ENCODE peak calls at places on chromosome 3, in four cellular contexts. A, F, C and I are unnamed samples.

GRCh38 chr3:63654931-63655330 is 2.5 kb downstream of the SNTN start:
- DNase-seq in F (no peak), A (no peak), C (no peak), I (no peak)

GRCh38 chr3:134614955-134615354 is 35.9 kb downstream of the KY start:
- DNase-seq in A (no peak), F (no peak), C (no peak), I (no peak)

GRCh38 chr3:71245052-71245488 is 338.5 kb downstream of the FOXP1 start:
- DNase-seq in F (no peak), C (no peak), A (peak; percentile 82), I (no peak)

GRCh38 chr3:126704494-126705214 is 614 bp downstream of the CHCHD6 start:
- DNase-seq in F (no peak), C (no peak), A (no peak), I (no peak)

GRCh38 chr3:88031543-88032148 is 27.2 kb downstream of the CGGBP1 start:
- DNase-seq in A (no peak), F (no peak), C (peak; percentile 26), I (peak; percentile 19)

GRCh38 chr3:173109143-173109542 is 31.9 kb downstream of the SPATA16 start:
- DNase-seq in C (no peak), F (no peak), A (no peak), I (no peak)

GRCh38 chr3:177835008-177835407 is 637.7 kb upstream of the TBL1XR1 start:
- DNase-seq in F (no peak), A (no peak), C (no peak), I (peak; percentile 13)

GRCh38 chr3:111745786-111746185 is 113.3 kb upstream of the PHLDB2 start:
- DNase-seq in F (no peak), A (no peak), C (no peak), I (no peak)

GRCh38 chr3:82177774-82178173 is 416.3 kb upstream of the GBE1 start:
- DNase-seq in F (no peak), C (no peak), A (no peak), I (no peak)

GRCh38 chr3:41194701-41195100 is 4.6 kb upstream of the CTNNB1 start:
- DNase-seq in F (no peak), A (no peak), C (no peak), I (no peak)

GRCh38 chr3:119359476-119359998 is 65.4 kb downstream of the ARHGAP31 start:
- DNase-seq in C (no peak), A (no peak), F (no peak), I (no peak)

GRCh38 chr3:53486961-53487654 is 7.3 kb upstream of the CACNA1D start:
- DNase-seq in F (no peak), C (no peak), A (no peak), I (no peak)

GRCh38 chr3:168803536-168803935 is 707.8 kb upstream of the GOLIM4 start:
- DNase-seq in F (no peak), A (no peak), C (no peak), I (no peak)

GRCh38 chr3:132637590-132637989 is 22.0 kb downstream of the ACAD11 start:
- DNase-seq in C (no peak), F (no peak), A (no peak), I (no peak)

GRCh38 chr3:152466784-152467183 is 198.1 kb downstream of the MBNL1 start:
- DNase-seq in A (peak; percentile 51), C (no peak), F (peak; percentile 19), I (peak; percentile 46)

GRCh38 chr3:104564045-104564643 is 802.6 kb upstream of the ALCAM start:
- DNase-seq in F (peak; percentile 3), C (no peak), A (peak; percentile 49), I (peak; percentile 60)

GRCh38 chr3:41900265-41900664 is 61.6 kb downstream of the ULK4 start:
- DNase-seq in F (no peak), C (no peak), A (no peak), I (peak; percentile 13)

GRCh38 chr3:28850186-28850585 is 430.7 kb upstream of the RBMS3 start:
- DNase-seq in C (no peak), F (no peak), A (no peak), I (no peak)

GRCh38 chr3:11568503-11569155 is 75.1 kb downstream of the VGLL4 start:
- DNase-seq in F (no peak), C (no peak), A (no peak), I (peak; percentile 78)

GRCh38 chr3:175326041-175326440 is 466.9 kb downstream of the NAALADL2 start:
- DNase-seq in A (no peak), C (no peak), F (no peak), I (no peak)

GRCh38 chr3:174101244-174101643 is 703.7 kb downstream of the NLGN1 start:
- DNase-seq in A (no peak), C (peak; percentile 15), F (no peak), I (no peak)

GRCh38 chr3:133691410-133692107 is 29.8 kb upstream of the TOPBP1 start:
- DNase-seq in F (no peak), C (no peak), A (no peak), I (no peak)

GRCh38 chr3:129892486-129892856 is 1.0 kb downstream of the TMCC1 start:
- DNase-seq in C (no peak), A (no peak), F (no peak), I (no peak)

GRCh38 chr3:129893616-129894070 is at the start of gene TMCC1:
- DNase-seq in F (peak; percentile 94), A (peak; percentile 80), C (peak; percentile 58), I (peak; percentile 86)

GRCh38 chr3:129890125-129890524 is 3.4 kb downstream of the TMCC1 start:
- DNase-seq in F (no peak), C (peak; percentile 15), A (peak; percentile 64), I (no peak)

GRCh38 chr3:129890891-129891290 is 2.6 kb downstream of the TMCC1 start:
- DNase-seq in C (no peak), F (no peak), A (peak; percentile 10), I (no peak)

DNA sequence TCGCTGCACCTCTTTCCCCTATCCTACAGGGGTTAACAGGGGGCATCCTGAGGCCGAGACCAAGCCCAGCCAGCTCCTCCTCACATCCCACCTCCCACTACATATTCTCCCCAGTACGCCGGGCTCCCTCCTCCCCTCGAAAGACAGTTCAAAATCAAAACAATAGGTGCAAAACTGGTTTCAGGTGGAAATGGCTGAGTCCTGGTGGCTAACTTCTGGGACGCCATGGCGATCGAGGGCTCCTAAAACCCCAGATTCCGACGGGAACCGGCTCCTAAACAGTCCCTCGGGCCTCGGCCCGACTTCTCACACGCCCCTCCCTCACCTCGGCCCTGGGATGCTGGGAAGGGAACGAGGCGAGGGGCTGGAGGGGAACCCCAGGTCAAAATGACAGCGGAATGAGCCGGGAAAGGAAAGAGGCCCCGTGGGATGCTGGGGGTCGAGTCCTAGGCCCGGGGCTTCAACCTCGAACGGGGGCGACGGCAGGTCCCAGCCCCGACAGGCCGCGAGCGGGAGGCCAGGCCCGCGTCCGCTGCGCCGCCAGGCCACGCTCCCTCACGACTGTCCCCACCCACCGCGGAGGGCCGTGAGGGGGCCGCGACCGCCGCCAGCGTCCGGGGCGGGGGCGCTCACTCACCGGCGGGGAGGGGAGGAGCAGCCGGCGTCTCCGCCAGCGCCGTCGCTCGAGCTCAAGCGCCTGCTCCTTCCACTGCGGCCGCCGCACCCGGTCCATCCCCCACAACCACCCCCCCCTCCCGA is 475 bp downstream of the TMCC1 start:
- DNase-seq in F (peak; percentile 74), C (peak; percentile 23), A (peak; percentile 36), I (peak; percentile 22)
- TF ChIP-seq CHD4 in F (no peak), C (no peak), A (no peak), I (no peak)

DNA sequence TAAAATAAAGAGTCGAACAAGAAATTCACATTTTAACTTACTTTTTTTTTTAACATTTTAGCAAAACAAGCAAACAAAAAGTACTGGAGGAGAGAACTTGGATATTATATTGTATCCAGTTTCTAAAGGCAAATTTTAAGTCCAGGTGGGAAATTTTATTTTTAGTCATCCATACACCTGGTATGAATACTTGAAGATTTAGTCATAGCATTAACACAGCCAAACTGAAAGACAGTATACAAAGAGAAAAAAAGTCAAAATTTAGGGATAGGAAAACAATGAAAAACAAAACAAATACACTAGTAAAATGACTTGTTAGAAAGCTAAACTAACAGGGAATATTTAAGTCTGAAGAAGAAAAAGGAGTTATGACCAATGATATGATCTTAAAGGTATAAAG is 69.1 kb downstream of the PROS1 start:
- DNase-seq in F (no peak), C (no peak), A (no peak), I (no peak)
- TF ChIP-seq USF2 in F (no peak), C (no peak), A (no peak), I (no peak)

GRCh38 chr3:46863261-46863782 is at the start of gene MYL3:
- DNase-seq in F (no peak), A (no peak), C (no peak), I (no peak)

GRCh38 chr3:46860381-46861292 is 2.6 kb downstream of the MYL3 start:
- DNase-seq in C (no peak), F (no peak), A (peak; percentile 44), I (no peak)

GRCh38 chr3:46861996-46862688 is 1.1 kb downstream of the MYL3 start:
- DNase-seq in A (no peak), F (no peak), C (no peak), I (no peak)

GRCh38 chr3:46862689-46863020 is 589 bp downstream of the MYL3 start:
- DNase-seq in C (no peak), F (no peak), A (no peak), I (no peak)

GRCh38 chr3:46861293-46861995 is 1.8 kb downstream of the MYL3 start:
- DNase-seq in A (peak; percentile 18), F (no peak), C (no peak), I (no peak)
- TF ChIP-seq CHD4 in A (no peak), F (no peak), C (no peak), I (no peak)

GRCh38 chr3:157280786-157281185 is 120.8 kb upstream of the CCNL1 start:
- DNase-seq in F (no peak), A (no peak), C (no peak), I (no peak)
- TF ChIP-seq USF2 in F (no peak), A (no peak), C (no peak), I (no peak)

GRCh38 chr3:15578272-15578671 is 23.1 kb downstream of the HACL1 start:
- DNase-seq in C (no peak), F (no peak), A (no peak), I (no peak)
- TF ChIP-seq CHD4 in C (no peak), F (no peak), A (no peak), I (no peak)

DNA sequence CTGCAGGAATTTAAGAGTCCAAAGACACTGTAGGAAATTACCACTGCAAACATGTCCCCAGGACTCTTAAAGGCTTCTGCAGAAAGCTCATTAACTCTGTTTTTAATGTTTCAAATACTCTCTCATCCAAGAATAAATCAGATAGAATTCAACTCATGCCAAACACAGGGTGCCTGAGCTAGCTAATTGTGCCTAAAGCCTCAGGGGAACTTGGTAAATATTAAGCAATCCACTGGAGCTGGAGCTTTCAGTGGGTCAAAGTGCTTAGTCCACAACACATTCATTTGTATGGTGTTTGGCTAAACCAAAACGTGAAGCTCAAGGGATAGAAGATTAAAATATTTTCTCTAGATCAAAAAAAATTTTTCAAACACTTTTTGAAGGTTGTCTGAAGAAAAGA is 131.4 kb downstream of the THRB start:
- DNase-seq in F (no peak), A (peak; percentile 90), C (no peak), I (peak; percentile 12)
- TF ChIP-seq USF2 in F (no peak), A (no peak), C (no peak), I (no peak)